ENCODE peak calls at places on chromosomes 3 and 15, in ten cellular contexts. R is transverse colon, E is suprapubic skin, D is GM12878, W is HepG2, S is esophagus muscularis mucosa, C is ovary, L is A549, H is stomach, B is SK-N-SH. F is an unnamed sample.

GRCh38 chr3:123371426-123371825 is 77.5 kb downstream of the ADCY5 start:
- DNase-seq in L (no peak), E (no peak), R (no peak), B (no peak), S (no peak), H (no peak), W (no peak), D (no peak), C (no peak), F (no peak)

GRCh38 chr15:29728418-29728817 is 93.8 kb downstream of the TJP1 start:
- DNase-seq in H (no peak), W (no peak), C (no peak), S (no peak), E (no peak), D (no peak), L (no peak), R (no peak), B (no peak), F (no peak)

GRCh38 chr3:196138927-196139680 is 57.2 kb upstream of the TFRC start:
- DNase-seq in R (no peak), L (no peak), B (no peak), H (no peak), C (peak), D (no peak), E (no peak), W (no peak), S (no peak), F (no peak)

GRCh38 chr3:67617518-67617917 is 36.9 kb downstream of the SUCLG2 start:
- DNase-seq in D (no peak), S (no peak), W (no peak), L (no peak), H (no peak), R (no peak), C (no peak), B (no peak), E (no peak), F (no peak)

GRCh38 chr15:60397772-60398445 is at the start of gene ANXA2:
- DNase-seq in W (no peak), D (no peak), C (peak), H (peak), R (peak), L (peak), E (peak), B (peak), S (peak), F (peak)

GRCh38 chr3:46866032-46866595 is 2.9 kb upstream of the MYL3 start:
- DNase-seq in L (no peak), R (no peak), D (no peak), H (no peak), B (no peak), C (no peak), W (no peak), S (no peak), E (no peak), F (no peak)

GRCh38 chr15:95839367-95839782 is 491.1 kb upstream of the NR2F2 start:
- DNase-seq in L (no peak), S (no peak), W (no peak), E (no peak), C (no peak), H (no peak), B (no peak), D (peak), R (no peak), F (no peak)

GRCh38 chr3:134336587-134336986 is 37.7 kb downstream of the AMOTL2 start:
- DNase-seq in H (no peak), D (no peak), L (no peak), E (no peak), W (no peak), S (no peak), B (no peak), R (no peak), C (no peak), F (no peak)

GRCh38 chr15:74396445-74397238 is 29.2 kb upstream of the CYP11A1 start:
- DNase-seq in B (no peak), H (peak), R (peak), S (no peak), L (peak), D (peak), C (no peak), W (peak), E (no peak), F (no peak)

GRCh38 chr15:89030311-89030710 is 57.9 kb upstream of the ABHD2 start:
- DNase-seq in E (no peak), C (no peak), B (no peak), S (no peak), R (no peak), W (no peak), D (no peak), H (no peak), L (no peak), F (no peak)

GRCh38 chr3:22089284-22089683 is 338.3 kb upstream of the ZNF385D start:
- DNase-seq in H (no peak), L (peak), E (no peak), C (no peak), D (peak), B (peak), S (no peak), R (peak), W (peak), F (no peak)

GRCh38 chr3:188507244-188507720 is 353.3 kb downstream of the LPP start:
- DNase-seq in B (no peak), L (no peak), E (no peak), C (no peak), R (no peak), W (peak), H (no peak), D (no peak), S (no peak), F (peak)

GRCh38 chr3:130844462-130844861 is 49.4 kb upstream of the ATP2C1 start:
- DNase-seq in L (no peak), D (no peak), E (no peak), C (no peak), W (no peak), B (no peak), S (no peak), R (no peak), H (no peak), F (no peak)

GRCh38 chr3:136209921-136210320 is 13.8 kb upstream of the MSL2 start:
- DNase-seq in W (no peak), S (no peak), D (no peak), H (no peak), B (no peak), E (no peak), C (no peak), R (no peak), L (no peak), F (no peak)

GRCh38 chr3:43757613-43758012 is 66.9 kb downstream of the ABHD5 start:
- DNase-seq in W (no peak), S (no peak), H (no peak), E (no peak), L (no peak), D (no peak), R (no peak), B (no peak), C (no peak), F (no peak)

GRCh38 chr3:49531715-49532114 is 22.6 kb upstream of the BSN start:
- DNase-seq in C (no peak), B (no peak), D (no peak), H (no peak), S (no peak), E (no peak), L (no peak), W (no peak), R (no peak), F (no peak)

GRCh38 chr3:45362768-45363167 is 25.6 kb upstream of the LARS2 start:
- DNase-seq in W (no peak), D (no peak), C (no peak), B (no peak), H (no peak), R (no peak), L (no peak), E (no peak), S (no peak), F (no peak)

GRCh38 chr3:16173696-16174355 is 654 bp upstream of the GALNT15 start:
- DNase-seq in L (no peak), C (no peak), R (no peak), H (no peak), D (no peak), W (no peak), S (peak), B (no peak), E (no peak), F (no peak)

GRCh38 chr15:70826634-70827033 is 27.3 kb downstream of the LARP6 start:
- DNase-seq in S (peak), H (no peak), E (peak), C (no peak), D (no peak), B (no peak), L (peak), W (peak), R (peak), F (peak)

GRCh38 chr3:16604433-16604832 is 790 bp downstream of the DAZL start:
- DNase-seq in S (no peak), E (no peak), L (no peak), B (peak), W (no peak), C (no peak), R (no peak), D (no peak), H (no peak), F (no peak)

GRCh38 chr3:147497301-147497700 is 88.1 kb downstream of the ZIC1 start:
- DNase-seq in B (no peak), L (no peak), S (no peak), W (no peak), E (no peak), R (no peak), D (no peak), H (no peak), C (no peak), F (no peak)

GRCh38 chr15:28260722-28261121 is 61.3 kb downstream of the HERC2 start:
- DNase-seq in H (no peak), W (no peak), R (no peak), L (no peak), C (no peak), D (no peak), S (peak), E (no peak), B (no peak), F (no peak)

GRCh38 chr15:68768321-68768720 is 52.4 kb downstream of the ANP32A start:
- DNase-seq in W (no peak), B (no peak), C (no peak), R (no peak), D (no peak), H (no peak), E (no peak), S (no peak), L (peak), F (no peak)

GRCh38 chr3:72010044-72010443 is 225.1 kb upstream of the PROK2 start:
- DNase-seq in H (no peak), R (no peak), S (no peak), C (no peak), L (no peak), B (no peak), W (no peak), D (no peak), E (no peak), F (no peak)
- TF ChIP-seq CTCF in H (no peak), R (no peak), S (no peak), C (no peak), L (no peak), B (no peak), W (no peak), D (no peak), E (no peak), F (no peak)

DNA sequence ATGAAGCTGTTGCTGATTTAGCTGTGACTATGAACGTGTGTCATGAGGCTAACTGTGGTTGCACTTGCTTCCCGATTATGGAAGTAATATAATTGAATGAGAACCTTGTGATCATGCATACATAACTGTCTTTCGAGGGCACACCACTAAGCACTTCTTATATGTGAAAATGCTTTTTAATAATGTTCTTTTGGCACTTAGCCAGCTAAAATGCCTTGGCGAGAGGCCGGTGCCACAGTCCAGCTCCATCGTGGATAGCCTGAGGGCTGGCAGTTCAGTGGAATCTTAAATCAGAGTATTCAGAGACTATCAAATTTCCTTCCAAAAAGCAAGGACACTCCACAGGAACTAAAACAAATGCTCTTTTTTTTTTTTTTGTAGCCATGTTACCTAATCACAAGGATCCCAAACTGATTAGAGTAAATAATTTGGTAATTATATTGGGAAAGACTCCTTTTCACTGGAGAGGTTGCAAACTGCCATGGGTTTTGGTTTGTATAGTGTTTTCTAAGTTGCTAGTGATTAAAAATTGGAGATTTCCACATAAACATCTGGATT is 161.6 kb upstream of the FRMD4B start:
- DNase-seq in S (no peak), B (peak), L (no peak), R (no peak), D (no peak), W (no peak), H (no peak), C (no peak), E (no peak), F (no peak)
- TF ChIP-seq EP300 in S (no peak), B (no peak), L (no peak), R (no peak), D (no peak), W (no peak), H (no peak), C (no peak), E (no peak), F (no peak)

GRCh38 chr3:14806641-14807263 is 12.0 kb upstream of the FGD5 start:
- DNase-seq in S (no peak), H (no peak), W (no peak), R (no peak), D (no peak), B (no peak), L (no peak), E (no peak), C (no peak), F (no peak)
- TF ChIP-seq CTCF in S (no peak), H (no peak), W (no peak), R (no peak), D (no peak), B (no peak), L (no peak), E (no peak), C (no peak), F (no peak)

DNA sequence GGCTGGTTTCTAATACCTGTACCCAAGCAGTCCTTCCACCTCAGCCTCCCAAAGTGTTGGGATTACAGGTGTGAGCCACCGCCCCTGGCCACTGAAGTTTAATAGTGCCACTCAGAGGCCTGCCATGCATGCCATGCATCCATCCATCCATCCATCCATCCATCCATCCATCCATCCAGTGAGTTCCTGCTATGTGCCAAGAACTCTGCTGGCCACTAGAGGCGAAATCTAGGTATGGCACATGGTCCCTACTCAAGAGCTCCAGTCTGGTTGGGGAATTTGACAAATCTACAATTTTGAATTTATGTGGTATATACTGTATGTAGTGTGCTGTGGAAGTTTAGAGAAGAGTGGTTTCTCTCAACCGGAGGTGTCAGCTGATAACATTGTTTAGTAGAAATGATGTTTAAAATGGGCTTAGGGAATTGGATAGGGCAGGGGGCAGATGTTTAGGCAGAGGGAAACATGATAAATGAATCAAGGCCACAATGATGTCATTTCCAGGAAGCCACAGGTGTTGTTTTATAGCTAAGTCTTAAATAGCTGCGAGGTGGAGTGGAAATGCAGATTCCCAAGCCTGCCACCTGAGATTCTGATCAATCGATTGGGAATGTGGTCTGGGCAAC is 384.4 kb upstream of the C2CD4B start:
- DNase-seq in L (peak), B (peak), R (peak), C (no peak), S (no peak), H (peak), E (no peak), D (no peak), W (peak), F (no peak)
- TF ChIP-seq EP300 in L (no peak), B (no peak), R (no peak), C (no peak), S (no peak), H (no peak), E (no peak), D (no peak), W (no peak), F (no peak)

GRCh38 chr3:139506792-139507191 is 30.5 kb upstream of the RBP2 start:
- DNase-seq in L (no peak), E (no peak), S (no peak), C (no peak), B (no peak), W (peak), H (no peak), R (no peak), D (no peak), F (no peak)
- TF ChIP-seq CTCF in L (no peak), E (no peak), S (no peak), C (no peak), B (no peak), W (peak), H (no peak), R (no peak), D (no peak), F (no peak)

GRCh38 chr3:42633544-42633943 is 20.0 kb upstream of the ZBTB47 start:
- DNase-seq in D (no peak), S (no peak), R (no peak), W (no peak), H (no peak), B (no peak), E (no peak), L (no peak), C (no peak), F (no peak)

GRCh38 chr3:42637001-42637400 is 16.5 kb upstream of the ZBTB47 start:
- DNase-seq in C (no peak), R (no peak), W (no peak), D (no peak), E (no peak), H (no peak), L (no peak), B (no peak), S (no peak), F (no peak)

GRCh38 chr3:42632146-42632545 is 21.4 kb upstream of the ZBTB47 start:
- DNase-seq in D (no peak), H (no peak), S (no peak), E (no peak), C (no peak), B (no peak), L (no peak), W (no peak), R (no peak), F (no peak)

GRCh38 chr3:42638339-42638842 is 15.1 kb upstream of the ZBTB47 start:
- DNase-seq in L (no peak), D (peak), S (no peak), W (no peak), R (no peak), C (no peak), B (no peak), E (no peak), H (no peak), F (no peak)

DNA sequence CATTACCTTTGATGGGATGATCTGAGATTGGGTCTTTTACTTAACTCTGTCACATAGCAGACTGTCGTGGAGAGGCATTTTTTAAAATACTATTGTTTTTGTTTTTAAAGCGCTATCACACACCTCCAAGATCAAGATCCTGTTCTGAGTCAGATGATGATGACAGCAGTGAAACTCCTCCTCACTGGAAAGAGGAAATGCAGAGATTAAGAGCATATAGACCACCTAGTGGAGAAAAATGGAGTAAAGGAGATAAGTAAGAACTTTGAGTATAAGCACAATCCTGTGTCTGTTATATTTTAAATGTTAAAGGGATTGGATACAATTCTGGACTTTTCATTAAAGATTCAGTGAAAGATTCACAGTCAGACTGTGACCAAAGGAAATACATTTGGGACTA is 18.4 kb upstream of the ZBTB47 start:
- DNase-seq in L (no peak), D (no peak), S (no peak), H (no peak), W (no peak), E (no peak), R (no peak), B (no peak), C (no peak), F (no peak)
- TF ChIP-seq EP300 in L (no peak), D (no peak), S (no peak), H (no peak), W (no peak), E (no peak), R (no peak), B (no peak), C (no peak), F (no peak)

DNA sequence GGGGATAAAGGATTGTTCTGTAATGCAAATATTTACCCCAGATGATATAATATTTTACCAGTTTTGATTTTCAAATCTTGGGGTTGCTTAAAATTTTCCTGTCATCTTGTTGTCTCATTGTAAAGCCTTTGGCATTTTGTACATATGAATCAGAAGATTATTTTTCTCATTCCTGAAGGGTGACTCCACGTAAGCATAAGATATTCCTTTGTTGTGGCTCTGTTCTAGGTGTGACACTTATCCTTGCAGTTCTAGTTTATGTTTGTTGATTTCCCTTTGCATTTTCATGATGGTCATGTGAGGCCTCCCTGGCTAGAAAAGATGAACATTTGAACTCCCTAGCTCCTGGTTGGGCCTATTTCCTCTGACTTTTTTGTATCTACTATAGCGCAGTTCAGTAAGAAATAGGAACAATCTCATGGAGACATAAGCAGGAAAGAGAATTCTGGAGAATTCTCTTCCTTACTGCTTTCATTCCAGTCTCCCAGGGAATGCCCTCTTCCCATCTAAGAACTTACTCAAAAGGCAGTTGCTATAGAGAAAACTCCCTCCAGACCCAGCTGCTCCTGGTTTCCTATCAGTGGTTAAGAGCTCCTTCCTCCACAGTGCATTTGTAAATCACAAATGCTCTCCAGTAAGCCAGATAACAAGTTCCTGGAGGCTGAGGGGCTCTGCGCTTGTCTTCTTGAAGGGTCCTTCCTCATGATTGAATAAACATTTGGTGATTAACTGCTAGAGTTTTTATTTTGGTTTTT is 124.7 kb downstream of the WNT5A start:
- DNase-seq in R (no peak), B (no peak), S (no peak), D (no peak), E (no peak), H (no peak), W (no peak), C (no peak), L (no peak), F (no peak)
- TF ChIP-seq CTCF in R (no peak), B (no peak), S (no peak), D (no peak), E (no peak), H (no peak), W (no peak), C (no peak), L (no peak), F (no peak)